ENCODE peak calls at places on chromosomes 3 and 15, in nine cellular contexts. L, G, I, C, R, B, V, F and N are unnamed samples.
A peak's percentile ranks its signal among the peaks of the same experiment; 100 is the strongest.

GRCh38 chr3:107956991-107957467 is 133.8 kb downstream of the CD47 start:
- DNase-seq in L (no peak), G (no peak), I (peak; percentile 3), C (peak; percentile 31), R (no peak), B (peak; percentile 43), V (peak; percentile 68), F (no peak), N (peak; percentile 83)

GRCh38 chr3:138429665-138430064 is 4.8 kb upstream of the ESYT3 start:
- DNase-seq in L (no peak), G (no peak), I (no peak), C (no peak), R (no peak), B (no peak), V (no peak), F (no peak), N (no peak)

GRCh38 chr3:111362286-111363009 is 179.5 kb upstream of the CD96 start:
- DNase-seq in L (no peak), G (no peak), I (peak; percentile 72), C (peak; percentile 46), R (no peak), B (no peak), V (no peak), F (no peak), N (no peak)

GRCh38 chr15:77070500-77071337 is at the start of gene TSPAN3:
- DNase-seq in L (peak; percentile 94), G (peak; percentile 95), I (peak; percentile 94), C (peak; percentile 89), R (peak; percentile 86), B (peak; percentile 94), V (peak; percentile 97), F (peak; percentile 88), N (peak; percentile 95)

GRCh38 chr3:15979490-15979889 is 181.7 kb upstream of the ANKRD28 start:
- DNase-seq in L (no peak), G (no peak), I (no peak), C (peak; percentile 39), R (no peak), B (no peak), V (no peak), F (no peak), N (no peak)

GRCh38 chr3:191094057-191094456 is 105.0 kb upstream of the OSTN start:
- DNase-seq in L (no peak), G (no peak), I (peak; percentile 7), C (peak; percentile 69), R (no peak), B (no peak), V (no peak), F (no peak), N (no peak)

GRCh38 chr3:134976948-134977347 is 181.9 kb downstream of the EPHB1 start:
- DNase-seq in L (no peak), G (no peak), I (no peak), C (no peak), R (no peak), B (no peak), V (no peak), F (no peak), N (no peak)

GRCh38 chr3:161268601-161269000 is 47.5 kb downstream of the NMD3 start:
- DNase-seq in L (no peak), G (no peak), I (no peak), C (no peak), R (no peak), B (no peak), V (no peak), F (no peak), N (no peak)

GRCh38 chr3:45706133-45706808 is 17.1 kb downstream of the SACM1L start:
- DNase-seq in L (no peak), G (no peak), I (no peak), C (no peak), R (no peak), B (no peak), V (no peak), F (no peak), N (no peak)

GRCh38 chr3:123678108-123678511 is 93.3 kb upstream of the HACD2 start:
- DNase-seq in L (no peak), G (no peak), I (peak; percentile 76), C (peak; percentile 99), R (no peak), B (no peak), V (no peak), F (peak; percentile 33), N (no peak)

GRCh38 chr3:127915115-127915936 is at the start of gene KBTBD12:
- DNase-seq in L (no peak), G (peak; percentile 75), I (no peak), C (no peak), R (no peak), B (peak; percentile 73), V (no peak), F (no peak), N (peak; percentile 73)

GRCh38 chr3:39383913-39384664 is 919 bp downstream of the SLC25A38 start:
- DNase-seq in L (peak; percentile 94), G (peak; percentile 97), I (peak; percentile 95), C (peak; percentile 92), R (peak; percentile 97), B (peak; percentile 99), V (peak; percentile 98), F (peak; percentile 88), N (peak; percentile 96)

GRCh38 chr3:175307642-175308041 is 448.5 kb downstream of the NAALADL2 start:
- DNase-seq in L (no peak), G (no peak), I (no peak), C (no peak), R (no peak), B (no peak), V (no peak), F (no peak), N (no peak)

GRCh38 chr3:50806806-50807205 is 132.1 kb downstream of the DOCK3 start:
- DNase-seq in L (no peak), G (peak; percentile 57), I (no peak), C (peak; percentile 36), R (no peak), B (no peak), V (no peak), F (no peak), N (no peak)

GRCh38 chr3:2741520-2741919 is 368.7 kb downstream of the IL5RA start:
- DNase-seq in L (no peak), G (no peak), I (no peak), C (no peak), R (no peak), B (no peak), V (no peak), F (no peak), N (no peak)

GRCh38 chr3:151171145-151171544 is 31.9 kb downstream of the GPR171 start:
- DNase-seq in L (peak; percentile 63), G (no peak), I (no peak), C (peak; percentile 3), R (no peak), B (no peak), V (peak; percentile 74), F (no peak), N (peak; percentile 21)

GRCh38 chr3:155516439-155516838 is 223.0 kb upstream of the STRIT1 start:
- DNase-seq in L (no peak), G (no peak), I (no peak), C (no peak), R (no peak), B (no peak), V (no peak), F (no peak), N (no peak)

GRCh38 chr3:155512867-155513261 is 219.4 kb upstream of the STRIT1 start:
- DNase-seq in L (no peak), G (no peak), I (no peak), C (no peak), R (no peak), B (no peak), V (no peak), F (no peak), N (no peak)

GRCh38 chr3:155517907-155518306 is 224.4 kb upstream of the STRIT1 start:
- DNase-seq in L (no peak), G (no peak), I (no peak), C (no peak), R (no peak), B (no peak), V (no peak), F (no peak), N (no peak)

DNA sequence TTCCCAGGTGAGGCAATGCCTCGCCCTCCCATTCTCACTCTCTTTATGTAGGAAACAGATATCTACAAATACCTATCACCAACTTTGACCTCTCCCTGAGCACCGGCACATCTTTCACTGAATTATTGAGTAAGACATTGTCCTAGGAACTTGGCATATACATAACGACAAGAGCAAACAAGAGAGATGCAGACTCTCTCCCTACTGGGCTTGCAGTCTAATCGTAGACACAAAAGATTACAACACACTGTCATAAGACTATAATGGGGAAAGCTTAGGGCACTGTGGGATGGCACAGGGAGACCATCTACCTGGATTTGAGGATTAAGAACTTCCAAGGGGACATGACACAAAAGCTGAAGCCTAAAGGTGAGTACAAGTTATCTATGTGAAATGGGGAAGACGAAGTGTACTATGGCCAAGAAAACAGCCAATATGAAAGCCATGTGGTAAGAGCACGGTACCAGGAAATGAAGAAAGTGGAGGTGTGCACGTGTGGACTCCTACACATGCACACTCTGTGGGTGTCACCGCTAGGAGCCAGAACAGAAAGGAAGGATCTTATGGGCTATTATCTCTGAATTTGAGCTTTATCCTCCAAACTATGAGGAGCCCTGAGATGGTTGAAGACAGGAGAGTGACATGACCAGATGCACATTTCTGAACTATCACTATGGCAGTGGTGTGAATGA is 218.8 kb upstream of the STRIT1 start:
- DNase-seq in L (no peak), G (no peak), I (no peak), C (no peak), R (no peak), B (no peak), V (no peak), F (no peak), N (no peak)
- H3K4me1 ChIP-seq in L (no peaks in the 10 kb centered on the region), G (no peaks in the 10 kb centered on the region), I (no peaks in the 10 kb centered on the region), C (no peaks in the 10 kb centered on the region), R (no peaks in the 10 kb centered on the region), B (no peaks in the 10 kb centered on the region), V (no peaks in the 10 kb centered on the region), F (no peaks in the 10 kb centered on the region), N (no peaks in the 10 kb centered on the region)

GRCh38 chr3:178840586-178840985 is 231.0 kb downstream of the ZMAT3 start:
- DNase-seq in L (no peak), G (no peak), I (no peak), C (no peak), R (no peak), B (no peak), V (no peak), F (no peak), N (no peak)
- H3K4me1 ChIP-seq in L (no peaks in the 10 kb centered on the region), G (no peaks in the 10 kb centered on the region), I (peaks cover 1% of the 10 kb centered on the region), C (no peaks in the 10 kb centered on the region), R (no peaks in the 10 kb centered on the region), B (no peaks in the 10 kb centered on the region), V (no peaks in the 10 kb centered on the region), F (no peaks in the 10 kb centered on the region), N (no peaks in the 10 kb centered on the region)

GRCh38 chr3:8959683-8960082 is 3.6 kb downstream of the RAD18 start:
- DNase-seq in L (no peak), G (no peak), I (no peak), C (no peak), R (no peak), B (no peak), V (no peak), F (no peak), N (no peak)
- H3K4me1 ChIP-seq in L (peaks cover 8% of the 10 kb centered on the region), G (no peaks in the 10 kb centered on the region), I (peaks cover 2% of the 10 kb centered on the region), C (peaks cover 2% of the 10 kb centered on the region), R (no peaks in the 10 kb centered on the region), B (peaks cover 13% of the 10 kb centered on the region), V (peaks cover 20% of the 10 kb centered on the region), F (peaks cover 38% of the 10 kb centered on the region), N (peaks cover 21% of the 10 kb centered on the region)

DNA sequence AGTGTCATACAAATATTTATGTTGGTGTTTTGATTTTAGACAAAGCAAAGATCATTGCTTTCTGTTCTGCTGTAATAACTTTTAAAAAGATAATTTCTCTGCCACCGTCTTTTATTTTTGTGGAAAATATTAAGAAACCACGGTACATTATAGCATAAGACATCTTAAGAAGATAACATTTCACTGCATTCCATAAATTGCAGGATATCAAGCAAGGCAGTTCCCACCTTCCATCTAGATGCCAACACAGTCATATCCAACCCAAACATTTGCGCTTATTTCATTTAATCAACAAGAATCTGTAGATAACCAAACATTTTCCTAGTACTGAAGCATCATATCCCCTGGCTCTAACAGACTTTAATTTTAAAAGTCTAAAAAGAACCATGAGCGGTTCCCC is 25.1 kb downstream of the ARHGAP31 start:
- DNase-seq in L (no peak), G (no peak), I (no peak), C (no peak), R (no peak), B (no peak), V (no peak), F (no peak), N (no peak)
- H3K4me1 ChIP-seq in L (peaks cover 13% of the 10 kb centered on the region), G (peaks cover 2% of the 10 kb centered on the region), I (peaks cover 13% of the 10 kb centered on the region), C (no peaks in the 10 kb centered on the region), R (no peaks in the 10 kb centered on the region), B (peaks cover 17% of the 10 kb centered on the region), V (peaks cover 15% of the 10 kb centered on the region), F (peaks cover 46% of the 10 kb centered on the region), N (peaks cover 31% of the 10 kb centered on the region)